ENCODE peak calls at places on chromosomes 16 and 17, in nine cellular contexts. One of them, this sample, is unnamed.

GRCh38 chr17:13736915-13737314 is 135.2 kb upstream of the HS3ST3A1 start:
- DNase-seq in HCT116: no peak
- DNase-seq in WERI-Rb-1: no peak
- DNase-seq in tibial artery: no peak
- DNase-seq in A549: no peak
- DNase-seq in body of pancreas: no peak
- DNase-seq in psoas muscle: no peak
- DNase-seq in MM.1S: no peak
- DNase-seq in ascending aorta: no peak
- DNase-seq in this sample: peak; percentile 88

GRCh38 chr17:41910701-41911391 is 7.9 kb downstream of the ACLY start:
- DNase-seq in HCT116: no peak
- DNase-seq in WERI-Rb-1: peak; percentile 95
- DNase-seq in tibial artery: no peak
- DNase-seq in A549: peak; percentile 97
- DNase-seq in body of pancreas: peak; percentile 36
- DNase-seq in psoas muscle: no peak
- DNase-seq in MM.1S: no peak
- DNase-seq in ascending aorta: no peak
- DNase-seq in this sample: peak; percentile 96

GRCh38 chr17:19502517-19502916 is 31.1 kb upstream of the SLC47A1 start:
- DNase-seq in HCT116: no peak
- DNase-seq in WERI-Rb-1: no peak
- DNase-seq in tibial artery: no peak
- DNase-seq in A549: no peak
- DNase-seq in body of pancreas: no peak
- DNase-seq in psoas muscle: no peak
- DNase-seq in MM.1S: no peak
- DNase-seq in ascending aorta: no peak
- DNase-seq in this sample: no peak

GRCh38 chr17:14739656-14740431 is 439.0 kb downstream of the HS3ST3B1 start:
- DNase-seq in HCT116: no peak
- DNase-seq in WERI-Rb-1: no peak
- DNase-seq in tibial artery: no peak
- DNase-seq in A549: no peak
- DNase-seq in body of pancreas: no peak
- DNase-seq in psoas muscle: no peak
- DNase-seq in MM.1S: no peak
- DNase-seq in ascending aorta: no peak
- DNase-seq in this sample: no peak

GRCh38 chr16:2230376-2230775 is 5.9 kb upstream of the DNASE1L2 start:
- DNase-seq in HCT116: no peak
- DNase-seq in WERI-Rb-1: no peak
- DNase-seq in tibial artery: no peak
- DNase-seq in A549: no peak
- DNase-seq in body of pancreas: no peak
- DNase-seq in psoas muscle: no peak
- DNase-seq in MM.1S: no peak
- DNase-seq in ascending aorta: no peak
- DNase-seq in this sample: no peak

GRCh38 chr17:17512866-17513265 is 16.7 kb upstream of the RASD1 start:
- DNase-seq in HCT116: no peak
- DNase-seq in WERI-Rb-1: no peak
- DNase-seq in tibial artery: no peak
- DNase-seq in A549: no peak
- DNase-seq in body of pancreas: no peak
- DNase-seq in psoas muscle: peak; percentile 18
- DNase-seq in MM.1S: no peak
- DNase-seq in ascending aorta: no peak
- DNase-seq in this sample: no peak

GRCh38 chr17:32007463-32008298 is 498 bp downstream of the LRRC37B start:
- DNase-seq in HCT116: no peak
- DNase-seq in WERI-Rb-1: peak; percentile 59
- DNase-seq in tibial artery: peak; percentile 34
- DNase-seq in A549: peak; percentile 45
- DNase-seq in body of pancreas: peak; percentile 15
- DNase-seq in psoas muscle: no peak
- DNase-seq in MM.1S: peak; percentile 35
- DNase-seq in ascending aorta: no peak
- DNase-seq in this sample: peak; percentile 24

GRCh38 chr17:19631905-19632304 is 16.6 kb upstream of the ALDH3A2 start:
- DNase-seq in HCT116: no peak
- DNase-seq in WERI-Rb-1: no peak
- DNase-seq in tibial artery: no peak
- DNase-seq in A549: no peak
- DNase-seq in body of pancreas: no peak
- DNase-seq in psoas muscle: no peak
- DNase-seq in MM.1S: no peak
- DNase-seq in ascending aorta: no peak
- DNase-seq in this sample: no peak

GRCh38 chr16:88617268-88618031 is 20.9 kb upstream of the IL17C start:
- DNase-seq in HCT116: no peak
- DNase-seq in WERI-Rb-1: no peak
- DNase-seq in tibial artery: no peak
- DNase-seq in A549: no peak
- DNase-seq in body of pancreas: no peak
- DNase-seq in psoas muscle: no peak
- DNase-seq in MM.1S: no peak
- DNase-seq in ascending aorta: no peak
- DNase-seq in this sample: no peak

GRCh38 chr17:16962804-16963203 is 9.1 kb downstream of the TNFRSF13B start:
- DNase-seq in HCT116: peak; percentile 41
- DNase-seq in WERI-Rb-1: no peak
- DNase-seq in tibial artery: no peak
- DNase-seq in A549: peak; percentile 38
- DNase-seq in body of pancreas: no peak
- DNase-seq in psoas muscle: no peak
- DNase-seq in MM.1S: no peak
- DNase-seq in ascending aorta: no peak
- DNase-seq in this sample: no peak

GRCh38 chr17:42438600-42439567 is 15.8 kb upstream of the CAVIN1 start:
- DNase-seq in HCT116: no peak
- DNase-seq in WERI-Rb-1: peak; percentile 70
- DNase-seq in tibial artery: no peak
- DNase-seq in A549: no peak
- DNase-seq in body of pancreas: peak; percentile 48
- DNase-seq in psoas muscle: no peak
- DNase-seq in MM.1S: peak; percentile 32
- DNase-seq in ascending aorta: no peak
- DNase-seq in this sample: no peak

GRCh38 chr16:57610611-57611010 is 17.8 kb upstream of the ADGRG1 start:
- DNase-seq in HCT116: no peak
- DNase-seq in WERI-Rb-1: no peak
- DNase-seq in tibial artery: no peak
- DNase-seq in A549: no peak
- DNase-seq in body of pancreas: peak; percentile 2
- DNase-seq in psoas muscle: no peak
- DNase-seq in MM.1S: no peak
- DNase-seq in ascending aorta: no peak
- DNase-seq in this sample: no peak

GRCh38 chr17:47305302-47305923 is 18.3 kb upstream of the EFCAB13 start:
- DNase-seq in HCT116: no peak
- DNase-seq in WERI-Rb-1: no peak
- DNase-seq in tibial artery: no peak
- DNase-seq in A549: peak; percentile 35
- DNase-seq in body of pancreas: peak; percentile 16
- DNase-seq in psoas muscle: no peak
- DNase-seq in MM.1S: no peak
- DNase-seq in ascending aorta: no peak
- DNase-seq in this sample: peak; percentile 87

GRCh38 chr17:48907713-48908046 is 527 bp upstream of the UBE2Z start:
- DNase-seq in HCT116: no peak
- DNase-seq in WERI-Rb-1: no peak
- DNase-seq in tibial artery: no peak
- DNase-seq in A549: no peak
- DNase-seq in body of pancreas: no peak
- DNase-seq in psoas muscle: no peak
- DNase-seq in MM.1S: peak; percentile 34
- DNase-seq in ascending aorta: no peak
- DNase-seq in this sample: peak; percentile 69

GRCh38 chr16:73713817-73714495 is 582.7 kb upstream of the PSMD7 start:
- DNase-seq in HCT116: peak; percentile 27
- DNase-seq in WERI-Rb-1: peak; percentile 53
- DNase-seq in tibial artery: peak; percentile 24
- DNase-seq in A549: peak; percentile 9
- DNase-seq in body of pancreas: peak; percentile 5
- DNase-seq in psoas muscle: no peak
- DNase-seq in MM.1S: no peak
- DNase-seq in ascending aorta: no peak
- DNase-seq in this sample: peak; percentile 41

GRCh38 chr16:68332411-68333121 is 21.7 kb downstream of the PRMT7 start:
- DNase-seq in HCT116: no peak
- DNase-seq in WERI-Rb-1: no peak
- DNase-seq in tibial artery: peak; percentile 55
- DNase-seq in A549: no peak
- DNase-seq in body of pancreas: peak; percentile 71
- DNase-seq in psoas muscle: no peak
- DNase-seq in MM.1S: peak; percentile 28
- DNase-seq in ascending aorta: no peak
- DNase-seq in this sample: peak; percentile 75

GRCh38 chr17:42042598-42043319 is 7.6 kb downstream of the C17orf113 start:
- DNase-seq in HCT116: no peak
- DNase-seq in WERI-Rb-1: no peak
- DNase-seq in tibial artery: no peak
- DNase-seq in A549: no peak
- DNase-seq in body of pancreas: peak; percentile 82
- DNase-seq in psoas muscle: no peak
- DNase-seq in MM.1S: no peak
- DNase-seq in ascending aorta: no peak
- DNase-seq in this sample: no peak

GRCh38 chr16:10122546-10122945 is 59.7 kb downstream of the GRIN2A start:
- DNase-seq in HCT116: no peak
- DNase-seq in WERI-Rb-1: peak; percentile 14
- DNase-seq in tibial artery: no peak
- DNase-seq in A549: peak; percentile 10
- DNase-seq in body of pancreas: no peak
- DNase-seq in psoas muscle: no peak
- DNase-seq in MM.1S: no peak
- DNase-seq in ascending aorta: no peak
- DNase-seq in this sample: peak; percentile 42

GRCh38 chr17:52724578-52724977 is 566.1 kb upstream of the CA10 start:
- DNase-seq in HCT116: no peak
- DNase-seq in WERI-Rb-1: no peak
- DNase-seq in tibial artery: no peak
- DNase-seq in A549: no peak
- DNase-seq in body of pancreas: no peak
- DNase-seq in psoas muscle: no peak
- DNase-seq in MM.1S: no peak
- DNase-seq in ascending aorta: no peak
- DNase-seq in this sample: no peak
- H3K9me3 ChIP-seq in HCT116: peaks cover 40% of the 10 kb centered on the region
- H3K9me3 ChIP-seq in WERI-Rb-1: no peaks in the 10 kb centered on the region
- H3K9me3 ChIP-seq in tibial artery: no peaks in the 10 kb centered on the region
- H3K9me3 ChIP-seq in A549: peaks cover 2% of the 10 kb centered on the region
- H3K9me3 ChIP-seq in body of pancreas: no peaks in the 10 kb centered on the region
- H3K9me3 ChIP-seq in psoas muscle: no peaks in the 10 kb centered on the region
- H3K9me3 ChIP-seq in MM.1S: no peaks in the 10 kb centered on the region
- H3K9me3 ChIP-seq in ascending aorta: no peaks in the 10 kb centered on the region
- H3K9me3 ChIP-seq in this sample: no peaks in the 10 kb centered on the region

GRCh38 chr17:50394711-50395110 is 2.6 kb downstream of the LRRC59 start:
- DNase-seq in HCT116: no peak
- DNase-seq in WERI-Rb-1: no peak
- DNase-seq in tibial artery: no peak
- DNase-seq in A549: no peak
- DNase-seq in body of pancreas: peak; percentile 68
- DNase-seq in psoas muscle: no peak
- DNase-seq in MM.1S: no peak
- DNase-seq in ascending aorta: no peak
- DNase-seq in this sample: no peak
- H3K4me3 ChIP-seq in HCT116: no peak overlapping the region
- H3K4me3 ChIP-seq in WERI-Rb-1: no peak overlapping the region
- H3K4me3 ChIP-seq in tibial artery: no peak overlapping the region
- H3K4me3 ChIP-seq in A549: no peak overlapping the region
- H3K4me3 ChIP-seq in body of pancreas: no peak overlapping the region
- H3K4me3 ChIP-seq in psoas muscle: no peak overlapping the region
- H3K4me3 ChIP-seq in MM.1S: no peak overlapping the region
- H3K4me3 ChIP-seq in ascending aorta: no peak overlapping the region
- H3K4me3 ChIP-seq in this sample: peak overlapping the region; percentile 100

DNA sequence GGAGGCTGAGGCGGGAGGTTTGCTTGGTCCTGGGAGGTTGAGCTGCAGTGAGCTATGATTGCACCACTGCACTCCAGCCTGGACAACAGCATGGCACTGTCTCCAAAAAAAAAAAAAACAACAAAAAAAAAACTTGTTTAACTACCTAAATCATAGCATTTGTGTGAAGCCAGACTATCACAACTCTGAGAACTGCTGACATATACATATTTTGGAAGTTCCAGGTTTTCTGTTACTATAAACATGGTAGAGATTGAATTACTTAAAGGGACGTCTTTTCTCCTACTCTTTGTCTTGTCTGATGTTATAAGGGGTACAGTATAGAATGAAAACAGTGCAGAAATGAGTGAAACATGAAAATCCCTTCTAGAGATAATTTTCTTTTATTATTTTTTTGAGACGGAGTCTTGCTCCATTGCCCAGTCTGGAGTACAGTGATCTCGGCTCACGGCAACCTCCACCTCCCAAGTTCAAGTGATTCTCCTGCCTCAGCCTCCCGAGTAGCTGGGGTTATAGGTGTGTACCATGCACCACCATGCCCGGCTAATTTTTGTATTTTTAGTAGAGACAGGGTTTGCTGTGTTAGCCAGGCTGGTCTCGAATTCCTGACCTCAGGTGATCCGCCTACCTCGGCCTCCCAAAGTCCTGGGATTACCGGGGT is 18.4 kb downstream of the ABCC1 start:
- DNase-seq in HCT116: no peak
- DNase-seq in WERI-Rb-1: no peak
- DNase-seq in tibial artery: no peak
- DNase-seq in A549: no peak
- DNase-seq in body of pancreas: no peak
- DNase-seq in psoas muscle: no peak
- DNase-seq in MM.1S: no peak
- DNase-seq in ascending aorta: no peak
- DNase-seq in this sample: no peak
- H3K9me3 ChIP-seq in HCT116: peaks cover 12% of the 10 kb centered on the region
- H3K9me3 ChIP-seq in WERI-Rb-1: peaks cover 4% of the 10 kb centered on the region
- H3K9me3 ChIP-seq in tibial artery: no peaks in the 10 kb centered on the region
- H3K9me3 ChIP-seq in A549: peaks cover 33% of the 10 kb centered on the region
- H3K9me3 ChIP-seq in body of pancreas: no peaks in the 10 kb centered on the region
- H3K9me3 ChIP-seq in psoas muscle: peaks cover 8% of the 10 kb centered on the region
- H3K9me3 ChIP-seq in MM.1S: no peaks in the 10 kb centered on the region
- H3K9me3 ChIP-seq in ascending aorta: no peaks in the 10 kb centered on the region
- H3K9me3 ChIP-seq in this sample: no peaks in the 10 kb centered on the region

DNA sequence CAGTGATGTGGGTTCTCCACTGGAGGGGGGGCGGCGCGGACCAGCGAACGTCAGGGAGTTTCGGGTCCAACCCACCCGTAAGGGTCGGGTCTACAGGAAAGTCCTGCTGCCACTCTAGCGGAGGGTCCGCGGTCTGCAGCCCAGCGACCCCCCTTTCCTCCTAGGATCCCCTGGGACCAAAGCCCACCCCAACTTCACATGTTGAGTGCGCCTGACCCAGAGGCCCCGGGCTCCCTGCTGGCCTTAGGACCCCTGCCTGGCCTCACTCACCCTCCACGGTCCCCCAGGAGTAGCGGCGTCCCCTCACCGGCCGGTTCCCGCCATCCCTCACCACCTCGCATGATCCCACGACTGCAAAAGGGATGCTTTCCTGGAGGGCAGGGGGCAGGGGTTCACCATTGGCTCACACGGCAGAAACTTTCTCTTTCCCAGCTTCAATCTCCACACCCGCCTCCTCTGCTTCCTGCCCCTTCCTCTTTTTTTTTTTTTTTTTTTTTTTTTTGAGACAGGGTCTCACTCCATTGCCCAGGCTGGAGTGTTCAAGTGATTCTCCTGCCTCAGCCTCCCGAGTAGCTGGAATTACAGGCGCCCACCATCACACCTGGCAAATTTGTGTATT is 3.1 kb downstream of the SEPTIN1 start:
- DNase-seq in HCT116: no peak
- DNase-seq in WERI-Rb-1: no peak
- DNase-seq in tibial artery: no peak
- DNase-seq in A549: no peak
- DNase-seq in body of pancreas: no peak
- DNase-seq in psoas muscle: peak; percentile 73
- DNase-seq in MM.1S: no peak
- DNase-seq in ascending aorta: no peak
- DNase-seq in this sample: no peak
- H3K4me3 ChIP-seq in HCT116: peak overlapping the region; percentile 64
- H3K4me3 ChIP-seq in WERI-Rb-1: peak overlapping the region; percentile 57
- H3K4me3 ChIP-seq in tibial artery: peak overlapping the region; percentile 91
- H3K4me3 ChIP-seq in A549: peak overlapping the region; percentile 84
- H3K4me3 ChIP-seq in body of pancreas: no peak overlapping the region
- H3K4me3 ChIP-seq in psoas muscle: peak overlapping the region; percentile 71
- H3K4me3 ChIP-seq in MM.1S: peak overlapping the region; percentile 85
- H3K4me3 ChIP-seq in ascending aorta: peak overlapping the region; percentile 67
- H3K4me3 ChIP-seq in this sample: peak overlapping the region; percentile 64